ENCODE peak calls at places on chromosomes 13 and 19, in nine cellular contexts. A, X, P, I, J, G, S, H and Q are unnamed samples.

GRCh38 chr13:27276188-27276587 is 5.6 kb downstream of the RASL11A start:
- DNase-seq in G (no peak), A (no peak), X (no peak), J (no peak), H (no peak), S (no peak), I (no peak), P (no peak), Q (no peak)

GRCh38 chr19:18718846-18719458 is 35.5 kb downstream of the CRTC1 start:
- DNase-seq in H (no peak), I (no peak), P (no peak), S (no peak), J (no peak), G (no peak), X (no peak), A (no peak), Q (no peak)

GRCh38 chr19:35438527-35438926 is 9.5 kb upstream of the FFAR2 start:
- DNase-seq in G (no peak), S (no peak), H (peak; percentile 70), J (no peak), P (no peak), I (no peak), A (no peak), X (no peak), Q (no peak)

GRCh38 chr19:34474233-34474989 is 7.1 kb upstream of the WTIP start:
- DNase-seq in J (no peak), X (no peak), A (no peak), H (no peak), I (no peak), G (no peak), S (no peak), P (no peak), Q (no peak)

GRCh38 chr13:113627136-113627535 is 30.9 kb downstream of the ATP4B start:
- DNase-seq in P (no peak), X (no peak), H (peak; percentile 8), I (no peak), J (no peak), S (no peak), A (no peak), G (no peak), Q (no peak)

GRCh38 chr13:109858319-109858718 is 71.9 kb upstream of the IRS2 start:
- DNase-seq in X (no peak), A (no peak), G (no peak), H (no peak), J (no peak), I (no peak), P (no peak), S (no peak), Q (no peak)

GRCh38 chr19:628168-628567 is 5.2 kb downstream of the POLRMT start:
- DNase-seq in J (no peak), H (no peak), P (no peak), G (no peak), A (peak; percentile 36), X (no peak), I (no peak), S (no peak), Q (no peak)

GRCh38 chr13:91647361-91647970 is 249.0 kb downstream of the GPC5 start:
- DNase-seq in S (no peak), P (peak; percentile 37), J (no peak), X (no peak), G (no peak), H (no peak), I (no peak), A (no peak), Q (no peak)

GRCh38 chr13:34570954-34571353 is 371.1 kb upstream of the NBEA start:
- DNase-seq in A (no peak), P (no peak), S (no peak), X (no peak), J (no peak), I (no peak), H (no peak), G (no peak), Q (no peak)

GRCh38 chr19:35004517-35005255 is 4.6 kb downstream of the GRAMD1A start:
- DNase-seq in J (no peak), A (no peak), H (peak; percentile 28), S (no peak), I (no peak), P (peak; percentile 35), G (no peak), X (no peak), Q (no peak)

GRCh38 chr13:21911916-21912315 is 241.0 kb downstream of the FGF9 start:
- DNase-seq in J (no peak), G (no peak), S (no peak), A (no peak), X (no peak), I (no peak), P (no peak), H (no peak), Q (no peak)

GRCh38 chr13:73849292-73849691 is 284.9 kb downstream of the KLF12 start:
- DNase-seq in A (peak; percentile 7), I (peak; percentile 19), H (no peak), J (no peak), P (no peak), S (peak; percentile 20), G (no peak), X (no peak), Q (no peak)

GRCh38 chr19:35756373-35757230 is at the start of gene HSPB6:
- DNase-seq in X (no peak), A (no peak), P (peak; percentile 88), G (no peak), I (no peak), J (no peak), H (no peak), S (no peak), Q (no peak)

GRCh38 chr13:60268203-60268555 is 104.5 kb upstream of the DIAPH3 start:
- DNase-seq in G (no peak), S (no peak), J (no peak), X (no peak), P (no peak), I (no peak), A (no peak), H (no peak), Q (no peak)

GRCh38 chr13:24050292-24050711 is 110.2 kb upstream of the SPATA13 start:
- DNase-seq in J (no peak), S (no peak), G (no peak), P (peak; percentile 65), X (no peak), A (no peak), H (peak; percentile 60), I (no peak), Q (no peak)

GRCh38 chr13:108525867-108526266 is 103.5 kb upstream of the MYO16 start:
- DNase-seq in P (no peak), J (no peak), H (no peak), S (no peak), X (no peak), A (no peak), I (no peak), G (no peak), Q (no peak)

GRCh38 chr13:110271313-110271712 is 35.6 kb downstream of the COL4A1 start:
- DNase-seq in S (no peak), G (no peak), P (no peak), X (no peak), A (no peak), I (no peak), H (no peak), J (no peak), Q (no peak)

GRCh38 chr19:39539165-39539518 is 819 bp downstream of the EID2 start:
- DNase-seq in A (no peak), G (no peak), S (no peak), J (no peak), X (no peak), H (no peak), P (no peak), I (no peak), Q (no peak)

GRCh38 chr13:20428666-20429644 is 96.7 kb downstream of the CRYL1 start:
- DNase-seq in X (no peak), P (no peak), I (no peak), J (no peak), A (no peak), H (no peak), G (no peak), S (no peak), Q (no peak)

GRCh38 chr13:97142452-97142851 is 79.7 kb upstream of the MBNL2 start:
- DNase-seq in J (no peak), P (no peak), X (no peak), I (no peak), S (no peak), H (peak; percentile 34), A (no peak), G (no peak), Q (no peak)

GRCh38 chr13:78601886-78602560 is 1.3 kb downstream of the POU4F1 start:
- DNase-seq in P (no peak), I (no peak), J (no peak), S (no peak), X (no peak), G (no peak), A (no peak), H (no peak), Q (no peak)

GRCh38 chr19:41595258-41595889 is 19.4 kb downstream of the CEACAM21 start:
- DNase-seq in S (peak; percentile 60), A (peak; percentile 68), H (peak; percentile 45), P (no peak), J (peak; percentile 65), X (peak; percentile 63), G (peak; percentile 58), I (peak; percentile 80), Q (peak; percentile 55)

GRCh38 chr19:51097166-51097736 is 11.0 kb downstream of the CTU1 start:
- DNase-seq in H (peak; percentile 86), G (peak; percentile 22), J (peak; percentile 84), I (peak; percentile 66), S (peak; percentile 78), A (peak; percentile 75), P (peak; percentile 79), X (peak; percentile 92), Q (peak; percentile 65)

GRCh38 chr13:39602614-39603366 is at the start of gene LHFPL6:
- DNase-seq in P (peak; percentile 92), S (peak; percentile 15), A (peak; percentile 73), I (peak; percentile 60), X (peak; percentile 84), G (peak; percentile 46), J (peak; percentile 74), H (peak; percentile 66), Q (peak; percentile 19)

GRCh38 chr13:70188567-70188966 is 80.3 kb upstream of the KLHL1 start:
- DNase-seq in I (no peak), P (no peak), X (no peak), J (no peak), A (no peak), H (no peak), S (no peak), G (no peak), Q (no peak)

GRCh38 chr19:48967346-48968178 is 2.5 kb downstream of the FTL start:
- DNase-seq in J (no peak), P (peak; percentile 61), X (peak; percentile 63), I (no peak), H (no peak), G (no peak), A (no peak), S (no peak), Q (no peak)

GRCh38 chr19:58296086-58296485 is 9.1 kb upstream of the ERVK3-1 start:
- DNase-seq in G (no peak), P (no peak), J (no peak), X (no peak), I (no peak), H (no peak), S (no peak), A (no peak), Q (no peak)